ENCODE peak calls at places on chromosomes 3 and 15, in nine cellular contexts. O, D, U, E, X, F, C, M and G are unnamed samples.

GRCh38 chr15:35306361-35306981 is 221.4 kb upstream of the NANOGP8 start:
- DNase-seq in X (no peak), O (no peak), C (no peak), U (no peak), F (peak), D (no peak), M (no peak), E (no peak), G (no peak)

GRCh38 chr3:76950590-76950989 is 89.3 kb upstream of the ROBO2 start:
- DNase-seq in C (no peak), E (no peak), M (no peak), F (no peak), U (no peak), D (no peak), X (no peak), O (no peak), G (no peak)

GRCh38 chr15:101068961-101069734 is 150.0 kb downstream of the LRRK1 start:
- DNase-seq in U (no peak), X (no peak), O (no peak), F (peak), E (no peak), C (no peak), M (peak), D (peak), G (no peak)

GRCh38 chr3:66394261-66395249 is 106.3 kb downstream of the LRIG1 start:
- DNase-seq in E (no peak), X (no peak), C (no peak), O (no peak), M (peak), U (no peak), D (peak), F (peak), G (no peak)

GRCh38 chr15:37891754-37892368 is 42.6 kb upstream of the TMCO5A start:
- DNase-seq in D (no peak), F (peak), C (no peak), E (no peak), M (no peak), X (peak), U (no peak), O (no peak), G (no peak)

GRCh38 chr15:58213587-58214360 is 75.6 kb downstream of the AQP9 start:
- DNase-seq in F (peak), X (no peak), C (no peak), O (no peak), U (no peak), M (no peak), D (no peak), E (no peak), G (no peak)

GRCh38 chr3:22373827-22374226 is 622.8 kb upstream of the ZNF385D start:
- DNase-seq in C (no peak), M (no peak), O (no peak), E (no peak), D (no peak), X (no peak), F (no peak), U (no peak), G (no peak)

GRCh38 chr15:31275331-31276262 is 51.0 kb upstream of the KLF13 start:
- DNase-seq in U (no peak), O (no peak), M (no peak), E (no peak), X (no peak), F (no peak), C (no peak), D (peak), G (no peak)

GRCh38 chr3:18500322-18500721 is 75.2 kb upstream of the SATB1 start:
- DNase-seq in O (no peak), M (no peak), D (no peak), E (no peak), F (no peak), X (no peak), C (no peak), U (no peak), G (no peak)